ENCODE peak calls at places on chromosomes 7 and 10, in four cellular contexts. Y is GM12878, T is K562, E is HepG2. W is an unnamed sample.

GRCh38 chr7:23654508-23654907 is 25.5 kb upstream of the FAM221A start:
- DNase-seq in Y (no peak), T (peak), E (peak), W (peak)

GRCh38 chr10:69576334-69577011 is 3.3 kb upstream of the NEUROG3 start:
- DNase-seq in Y (no peak), T (no peak), E (no peak), W (no peak)

GRCh38 chr7:151875862-151876111 is 1.1 kb downstream of the PRKAG2 start:
- DNase-seq in Y (no peak), T (no peak), E (no peak), W (peak)

GRCh38 chr7:74320645-74321178 is 31.5 kb downstream of the CLIP2 start:
- DNase-seq in Y (no peak), T (peak), E (no peak), W (no peak)

GRCh38 chr10:49285232-49285631 is 13.7 kb upstream of the C10orf71 start:
- DNase-seq in Y (no peak), T (no peak), E (no peak), W (no peak)

GRCh38 chr7:18978108-18978495 is 139.3 kb downstream of the TWIST1 start:
- DNase-seq in Y (no peak), T (no peak), E (no peak), W (peak)

GRCh38 chr7:39181398-39181797 is 203.7 kb downstream of the POU6F2 start:
- DNase-seq in Y (no peak), T (no peak), E (no peak), W (no peak)

GRCh38 chr10:30172663-30173062 is 113.3 kb upstream of the JCAD start:
- DNase-seq in Y (no peak), T (no peak), E (no peak), W (no peak)

GRCh38 chr10:126242352-126243260 is 145.7 kb downstream of the ADAM12 start:
- DNase-seq in Y (no peak), T (no peak), E (no peak), W (no peak)

GRCh38 chr10:6694447-6695155 is 114.5 kb upstream of the PRKCQ start:
- DNase-seq in Y (no peak), T (no peak), E (no peak), W (peak)

GRCh38 chr7:16514729-16515128 is 11.9 kb upstream of the LRRC72 start:
- DNase-seq in Y (no peak), T (no peak), E (no peak), W (no peak)

GRCh38 chr7:14376711-14377110 is 387.2 kb upstream of the ETV1 start:
- DNase-seq in Y (no peak), T (no peak), E (no peak), W (no peak)

GRCh38 chr7:4406288-4407058 is 275.6 kb upstream of the FOXK1 start:
- DNase-seq in Y (no peak), T (no peak), E (peak), W (peak)

GRCh38 chr10:17430647-17431355 is 23.6 kb downstream of the ST8SIA6 start:
- DNase-seq in Y (no peak), T (peak), E (peak), W (peak)

GRCh38 chr10:29896053-29896452 is 163.3 kb downstream of the JCAD start:
- DNase-seq in Y (no peak), T (no peak), E (no peak), W (no peak)

GRCh38 chr10:35641430-35642015 is 573 bp downstream of the FZD8 start:
- DNase-seq in Y (no peak), T (no peak), E (no peak), W (peak)

GRCh38 chr7:8387551-8388256 is 45.7 kb upstream of the NXPH1 start:
- DNase-seq in Y (no peak), T (peak), E (no peak), W (no peak)

GRCh38 chr10:15856328-15857000 is 3.8 kb downstream of the MINDY3 start:
- DNase-seq in Y (no peak), T (peak), E (no peak), W (no peak)

GRCh38 chr7:2201686-2202360 is 30.9 kb downstream of the MAD1L1 start:
- DNase-seq in Y (no peak), T (no peak), E (no peak), W (no peak)

GRCh38 chr10:26336979-26337378 is 101.2 kb upstream of the APBB1IP start:
- DNase-seq in Y (no peak), T (no peak), E (no peak), W (no peak)
- TF ChIP-seq POLR2AphosphoS2 in Y (no peak), T (no peak), E (no peak), W (no peak)

GRCh38 chr7:130275826-130276291 is 9.2 kb downstream of the CPA2 start:
- DNase-seq in Y (no peak), T (no peak), E (no peak), W (no peak)
- TF ChIP-seq RAD21 in Y (no peak), T (no peak), E (no peak), W (no peak)

DNA sequence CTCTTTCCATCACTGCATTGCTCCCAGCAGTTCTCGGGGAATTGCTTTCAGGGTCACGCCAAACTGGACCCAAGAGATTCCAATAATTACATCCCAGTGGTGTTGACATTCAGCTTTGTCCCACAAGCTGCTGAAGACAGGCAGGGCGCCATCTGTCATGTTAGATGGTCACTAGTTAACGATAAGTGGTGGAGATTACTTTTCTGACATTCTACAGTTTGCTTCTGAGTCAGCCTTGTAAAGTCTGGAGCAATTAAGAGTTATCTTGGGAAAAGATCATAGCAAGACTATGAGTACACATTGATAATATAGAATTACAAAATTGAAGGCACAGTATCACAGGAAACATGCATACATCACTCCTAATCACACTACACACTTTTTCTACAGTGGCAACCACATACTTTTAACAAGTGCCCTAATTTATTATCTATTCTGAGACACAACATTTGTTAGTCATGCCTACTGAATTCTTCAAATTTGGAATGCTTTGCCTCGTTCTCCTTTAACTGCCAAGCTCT is 41.9 kb downstream of the SEMA3C start:
- DNase-seq in Y (no peak), T (no peak), E (no peak), W (no peak)
- TF ChIP-seq POLR2AphosphoS2 in Y (no peak), T (no peak), E (no peak), W (no peak)

GRCh38 chr10:58757352-58758071 is 244.8 kb downstream of the BICC1 start:
- DNase-seq in Y (no peak), T (no peak), E (no peak), W (no peak)

GRCh38 chr10:58755688-58756087 is 243.0 kb downstream of the BICC1 start:
- DNase-seq in Y (no peak), T (no peak), E (no peak), W (peak)

GRCh38 chr10:58758311-58758710 is 245.6 kb downstream of the BICC1 start:
- DNase-seq in Y (no peak), T (no peak), E (no peak), W (no peak)

GRCh38 chr10:58754419-58755180 is 241.9 kb downstream of the BICC1 start:
- DNase-seq in Y (no peak), T (no peak), E (no peak), W (no peak)

DNA sequence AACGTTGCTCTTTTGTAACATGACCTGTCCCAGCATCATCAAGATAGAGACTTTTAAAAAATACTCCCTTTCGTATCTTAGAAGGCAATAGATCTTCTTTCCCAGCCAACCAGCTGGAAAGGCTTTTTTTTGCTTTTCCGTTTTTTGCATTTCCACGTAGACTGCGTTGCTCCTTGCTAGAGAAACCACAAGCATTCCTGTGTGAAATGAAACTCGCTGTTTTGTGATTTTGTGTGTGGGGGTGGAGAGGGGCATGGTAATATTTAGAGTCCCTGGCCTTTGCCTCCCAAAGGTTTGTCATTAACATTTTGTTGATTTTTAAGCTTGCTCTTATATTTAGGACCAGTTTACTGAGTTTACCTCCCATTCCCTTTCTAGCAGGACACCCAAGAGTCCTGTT is 243.5 kb downstream of the BICC1 start:
- DNase-seq in Y (no peak), T (no peak), E (no peak), W (no peak)
- TF ChIP-seq RAD21 in Y (no peak), T (no peak), E (no peak), W (no peak)

GRCh38 chr7:124724516-124725192 is 40.9 kb downstream of the GPR37 start:
- DNase-seq in Y (no peak), T (no peak), E (peak), W (no peak)

GRCh38 chr7:124720195-124720594 is 45.4 kb downstream of the GPR37 start:
- DNase-seq in Y (no peak), T (no peak), E (peak), W (peak)

GRCh38 chr7:124724079-124724478 is 41.5 kb downstream of the GPR37 start:
- DNase-seq in Y (no peak), T (no peak), E (no peak), W (no peak)

GRCh38 chr7:124722292-124722691 is 43.3 kb downstream of the GPR37 start:
- DNase-seq in Y (no peak), T (no peak), E (no peak), W (peak)

GRCh38 chr7:124723012-124723411 is 42.6 kb downstream of the GPR37 start:
- DNase-seq in Y (no peak), T (no peak), E (peak), W (peak)
- TF ChIP-seq POLR2AphosphoS2 in Y (no peak), T (no peak), E (no peak), W (no peak)

GRCh38 chr10:102542800-102543418 is 39.1 kb downstream of the SUFU start:
- DNase-seq in Y (no peak), T (no peak), E (no peak), W (no peak)
- TF ChIP-seq RAD21 in Y (no peak), T (no peak), E (no peak), W (no peak)

GRCh38 chr7:99312316-99313203 is 13.1 kb upstream of the ARPC1A start:
- DNase-seq in Y (peak), T (peak), E (peak), W (peak)
- TF ChIP-seq POLR2AphosphoS2 in Y (no peak), T (no peak), E (no peak), W (no peak)

DNA sequence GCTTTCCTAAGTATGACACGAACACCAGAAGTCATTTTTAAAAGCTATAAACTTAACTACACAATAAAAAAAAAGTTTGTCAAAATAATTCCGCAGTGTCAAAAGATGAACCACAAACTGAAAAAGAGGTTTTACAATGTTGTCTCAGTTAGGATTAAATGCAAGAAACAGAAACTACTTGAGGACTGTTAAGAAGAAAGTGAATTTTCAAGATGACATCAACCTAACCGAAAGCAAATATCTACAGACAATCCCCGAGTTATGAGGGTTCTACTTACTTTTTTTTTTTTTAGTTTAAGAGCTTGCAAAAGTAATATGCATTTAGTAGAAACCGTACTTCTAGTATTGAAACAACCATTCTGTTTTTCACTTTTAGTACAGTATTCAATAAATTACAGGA is 62.3 kb downstream of the TFPI2 start:
- DNase-seq in Y (no peak), T (no peak), E (no peak), W (no peak)
- TF ChIP-seq RAD21 in Y (no peak), T (no peak), E (no peak), W (no peak)

GRCh38 chr7:76016191-76016947 is 22.0 kb upstream of the TMEM120A start:
- DNase-seq in Y (no peak), T (no peak), E (no peak), W (no peak)

GRCh38 chr7:76009672-76010600 is 15.5 kb upstream of the TMEM120A start:
- DNase-seq in Y (no peak), T (no peak), E (no peak), W (no peak)

GRCh38 chr7:76008156-76008687 is 13.8 kb upstream of the TMEM120A start:
- DNase-seq in Y (peak), T (no peak), E (no peak), W (no peak)

GRCh38 chr7:76011437-76011836 is 17.0 kb upstream of the TMEM120A start:
- DNase-seq in Y (no peak), T (no peak), E (no peak), W (no peak)
- TF ChIP-seq POLR2AphosphoS2 in Y (no peak), T (no peak), E (no peak), W (no peak)

GRCh38 chr7:77427996-77428603 is 12.0 kb upstream of the GSAP start:
- DNase-seq in Y (no peak), T (no peak), E (no peak), W (no peak)

GRCh38 chr7:77422500-77422899 is 6.4 kb upstream of the GSAP start:
- DNase-seq in Y (no peak), T (no peak), E (no peak), W (no peak)

GRCh38 chr7:77426052-77426404 is 9.9 kb upstream of the GSAP start:
- DNase-seq in Y (no peak), T (no peak), E (no peak), W (no peak)

GRCh38 chr7:77426521-77427051 is 10.4 kb upstream of the GSAP start:
- DNase-seq in Y (no peak), T (no peak), E (no peak), W (no peak)

DNA sequence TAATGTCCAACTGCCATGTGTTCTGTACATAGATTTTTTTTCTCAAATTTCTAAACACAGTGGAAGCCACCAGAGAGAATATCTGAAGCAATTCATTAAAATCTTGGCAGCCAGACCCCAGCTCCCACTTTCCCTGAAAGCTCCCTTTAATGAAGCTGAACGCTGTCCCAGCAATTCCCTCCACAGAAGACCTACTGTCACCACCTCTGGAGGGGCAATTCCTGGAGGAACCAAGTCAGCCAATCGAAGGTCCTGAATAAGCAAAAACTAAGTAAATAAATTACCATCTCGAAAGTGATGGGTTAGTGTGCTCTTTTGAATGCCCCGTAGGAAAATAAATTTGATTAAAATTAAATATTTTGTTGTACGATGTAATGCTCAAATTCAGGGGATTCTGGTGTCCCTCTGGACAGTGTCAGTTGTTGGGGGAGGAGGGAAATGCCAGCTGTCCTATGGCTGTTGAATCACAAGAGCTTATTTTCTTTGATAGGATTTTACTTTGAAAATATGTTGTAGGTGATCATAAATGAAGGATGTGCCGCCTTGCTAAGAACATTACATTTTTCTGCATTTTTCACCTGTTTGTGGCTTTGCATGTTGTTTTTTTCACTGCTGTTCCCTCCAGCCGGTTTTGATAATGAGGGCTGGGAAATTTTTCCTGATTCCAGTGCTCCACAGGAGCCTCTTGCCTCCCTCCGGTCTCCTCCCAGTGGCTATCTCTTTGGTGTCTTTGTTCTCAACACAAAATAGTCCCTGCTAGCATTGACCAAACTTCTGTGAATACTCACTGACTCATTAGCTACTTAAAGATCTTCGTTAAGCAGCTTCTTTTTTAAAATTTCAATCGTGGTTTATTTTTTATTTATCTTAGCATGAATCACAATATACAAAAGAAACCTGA is 9.3 kb upstream of the GSAP start:
- DNase-seq in Y (no peak), T (no peak), E (peak), W (peak)
- TF ChIP-seq RAD21 in Y (no peak), T (no peak), E (no peak), W (no peak)